ENCODE peak calls at places on chromosomes 2 and 18, in seven cellular contexts. K is H1, P is GM12892, U is SK-N-SH, W is K562, R is GM12878, N is HepG2. V is an unnamed sample.

GRCh38 chr18:23920054-23920453 is 94.5 kb upstream of the TTC39C start:
- DNase-seq in K (no peak), P (no peak), U (no peak), W (no peak), R (no peak), N (no peak), V (no peak)

GRCh38 chr2:226798422-226799210 is 1.0 kb downstream of the IRS1 start:
- DNase-seq in K (peak), P (peak), U (peak), W (no peak), R (no peak), N (no peak), V (peak)

GRCh38 chr18:40415224-40415791 is 1539.7 kb upstream of the PIK3C3 start:
- DNase-seq in K (no peak), P (no peak), U (no peak), W (no peak), R (no peak), N (no peak), V (no peak)

GRCh38 chr2:99597616-99598015 is 107.8 kb upstream of the REV1 start:
- DNase-seq in K (no peak), P (no peak), U (no peak), W (no peak), R (no peak), N (no peak), V (no peak)

GRCh38 chr2:156333951-156334495 is 1.5 kb upstream of the NR4A2 start:
- DNase-seq in K (peak), P (no peak), U (peak), W (peak), R (no peak), N (peak), V (no peak)

GRCh38 chr2:208319403-208319802 is 53.3 kb downstream of the PIKFYVE start:
- DNase-seq in K (no peak), P (no peak), U (no peak), W (no peak), R (peak), N (no peak), V (no peak)

GRCh38 chr2:7010376-7010775 is 93.2 kb downstream of the RNF144A start:
- DNase-seq in K (no peak), P (no peak), U (no peak), W (no peak), R (no peak), N (no peak), V (no peak)

GRCh38 chr18:12744103-12744502 is 41.3 kb downstream of the PSMG2 start:
- DNase-seq in K (no peak), P (no peak), U (peak), W (peak), R (no peak), N (peak), V (peak)

GRCh38 chr2:55620123-55620779 is 2.8 kb upstream of the PPP4R3B start:
- DNase-seq in K (no peak), P (no peak), U (peak), W (peak), R (no peak), N (peak), V (no peak)

GRCh38 chr18:63823516-63824219 is 48.5 kb downstream of the SERPINB7 start:
- DNase-seq in K (peak), P (no peak), U (peak), W (peak), R (no peak), N (peak), V (no peak)

GRCh38 chr2:208046686-208047085 is 21.4 kb upstream of the PLEKHM3 start:
- DNase-seq in K (no peak), P (no peak), U (no peak), W (no peak), R (no peak), N (no peak), V (no peak)

GRCh38 chr2:5691659-5692529 is at the start of gene SOX11:
- DNase-seq in K (peak), P (no peak), U (peak), W (no peak), R (no peak), N (no peak), V (no peak)

GRCh38 chr2:209694748-209695147 is 76.9 kb upstream of the UNC80 start:
- DNase-seq in K (no peak), P (no peak), U (no peak), W (no peak), R (no peak), N (no peak), V (no peak)

GRCh38 chr2:20428717-20429490 is 18.0 kb upstream of the RHOB start:
- DNase-seq in K (no peak), P (no peak), U (no peak), W (no peak), R (no peak), N (no peak), V (no peak)

GRCh38 chr2:228655341-228655740 is 473.9 kb upstream of the SPHKAP start:
- DNase-seq in K (no peak), P (no peak), U (no peak), W (no peak), R (no peak), N (no peak), V (no peak)

GRCh38 chr2:33212151-33212550 is 264.3 kb upstream of the RASGRP3 start:
- DNase-seq in K (no peak), P (no peak), U (no peak), W (peak), R (no peak), N (peak), V (no peak)

GRCh38 chr2:120820263-120820884 is 84.7 kb downstream of the GLI2 start:
- DNase-seq in K (no peak), P (no peak), U (peak), W (no peak), R (no peak), N (no peak), V (no peak)

GRCh38 chr2:54503192-54503591 is 47.1 kb downstream of the SPTBN1 start:
- DNase-seq in K (peak), P (no peak), U (peak), W (peak), R (no peak), N (peak), V (peak)

DNA sequence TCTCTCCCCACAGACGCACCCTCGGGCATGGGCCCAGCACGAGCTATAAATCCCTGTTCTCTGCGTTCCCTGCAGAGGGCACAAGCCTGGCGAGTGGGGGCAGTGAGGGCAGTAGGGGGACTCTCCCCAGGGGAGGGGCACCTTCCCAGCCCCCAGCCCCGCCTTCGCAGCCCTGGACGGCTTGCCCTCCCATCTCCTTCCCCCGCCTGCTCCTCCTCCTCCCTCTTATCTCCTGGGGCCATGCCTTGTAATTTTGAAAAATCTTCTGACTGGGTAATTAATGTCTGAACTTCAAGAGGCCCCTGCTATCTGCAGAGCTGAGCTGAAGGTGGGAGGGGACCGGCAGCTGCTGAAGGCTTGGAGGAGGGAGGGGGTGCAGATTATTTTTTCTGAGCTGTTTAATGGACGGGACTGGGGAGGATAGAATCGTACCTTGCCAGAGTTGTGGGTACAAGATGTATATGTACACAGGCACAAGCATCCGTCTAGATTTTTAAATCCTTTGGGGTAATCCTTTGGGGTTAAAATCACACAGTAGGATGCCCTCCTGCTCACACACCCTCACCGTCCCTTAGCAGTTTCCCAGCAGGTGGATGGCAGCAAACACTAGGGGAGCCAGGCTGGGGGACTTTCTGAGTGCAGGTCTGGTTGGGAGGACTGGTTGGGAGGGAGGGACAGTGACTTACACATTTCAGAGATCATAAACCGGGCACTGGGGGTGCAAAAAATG is 121.9 kb downstream of the SMAD7 start:
- DNase-seq in K (peak), P (no peak), U (peak), W (peak), R (no peak), N (no peak), V (no peak)
- TF ChIP-seq TAF1 in K (no peak), P (no peak), U (no peak), W (no peak), R (no peak), N (no peak), V (no peak)

GRCh38 chr18:3279201-3280185 is 17.6 kb downstream of the MYL12B start:
- DNase-seq in K (no peak), P (no peak), U (no peak), W (no peak), R (no peak), N (no peak), V (no peak)
- TF ChIP-seq POLR2AphosphoS5 in K (no peak), P (no peak), U (no peak), W (no peak), R (no peak), N (peak), V (peak)

GRCh38 chr18:2147866-2148265 is 423.4 kb downstream of the METTL4 start:
- DNase-seq in K (no peak), P (no peak), U (no peak), W (no peak), R (no peak), N (no peak), V (no peak)
- TF ChIP-seq TAF1 in K (no peak), P (no peak), U (no peak), W (no peak), R (no peak), N (no peak), V (no peak)

DNA sequence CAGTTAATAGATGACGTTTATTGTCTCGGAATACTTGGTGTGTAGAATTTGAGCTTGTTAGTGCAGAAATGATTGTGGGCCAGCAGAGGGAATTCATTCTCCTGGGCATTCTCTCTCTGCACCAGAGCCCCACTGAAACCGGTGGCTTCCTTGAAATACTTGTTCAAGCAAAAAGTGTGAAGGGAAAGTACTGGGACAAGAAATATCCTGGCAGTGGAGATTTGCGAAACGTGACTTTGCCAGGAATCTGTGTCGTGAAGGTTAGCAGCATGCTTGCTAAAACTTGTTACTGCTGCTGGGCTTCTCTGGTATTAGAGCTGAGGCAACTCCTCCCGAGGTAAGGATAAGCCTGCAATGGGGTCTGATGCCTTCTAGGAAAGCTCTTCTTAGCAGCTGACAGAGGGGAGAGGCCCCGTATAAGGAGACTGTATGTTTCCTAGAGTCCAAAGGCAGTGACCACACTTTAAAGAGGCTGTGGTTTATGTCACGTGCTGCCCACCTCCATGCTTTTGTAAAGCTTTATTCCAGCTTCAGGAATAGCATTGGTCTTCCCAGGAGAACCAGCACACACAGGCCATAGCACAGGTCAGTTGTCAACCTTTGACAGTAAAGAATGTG is 2.1 kb downstream of the ITGA6 start:
- DNase-seq in K (no peak), P (no peak), U (no peak), W (no peak), R (no peak), N (no peak), V (no peak)
- TF ChIP-seq POLR2AphosphoS5 in K (no peak), P (no peak), U (no peak), W (no peak), R (no peak), N (no peak), V (no peak)

GRCh38 chr2:88320374-88320773 is 132.1 kb downstream of the FOXI3 start:
- DNase-seq in K (no peak), P (no peak), U (no peak), W (no peak), R (no peak), N (no peak), V (no peak)

DNA sequence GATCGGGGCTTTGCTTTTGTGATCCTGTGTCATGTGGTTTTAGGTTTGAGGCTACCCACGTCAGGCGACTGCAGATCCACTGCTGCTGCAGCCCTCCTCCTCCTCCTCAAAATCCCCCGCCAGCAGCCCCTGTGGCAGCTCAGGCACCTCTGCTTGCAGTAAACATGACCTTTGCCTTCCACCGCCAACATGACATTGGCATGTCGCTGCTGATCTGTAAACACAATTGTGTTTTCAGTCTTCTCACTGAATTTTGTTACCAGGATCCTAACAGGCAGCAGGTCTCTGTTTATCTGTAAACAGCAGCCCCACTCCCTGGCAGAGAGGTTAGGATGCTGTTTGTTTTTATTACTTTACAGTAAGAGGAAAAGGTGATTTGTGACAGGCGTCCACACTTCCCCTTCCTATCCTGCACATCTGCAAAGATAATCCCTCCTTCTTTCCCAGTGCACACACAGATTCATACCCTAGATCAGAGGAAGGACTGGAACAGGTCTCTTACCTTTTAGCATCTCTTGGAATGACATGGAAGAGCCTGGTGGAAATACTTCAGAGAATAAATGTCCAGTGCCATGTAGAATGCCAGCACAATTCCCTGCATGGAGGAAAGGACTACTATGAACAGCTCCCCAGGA is 130.8 kb downstream of the FOXI3 start:
- DNase-seq in K (no peak), P (no peak), U (no peak), W (no peak), R (no peak), N (peak), V (no peak)
- TF ChIP-seq TAF1 in K (no peak), P (no peak), U (no peak), W (no peak), R (no peak), N (no peak), V (no peak)

V was measured in GM12891.